ENCODE peak calls at places on chromosome 20, in five cellular contexts. T is CD8-positive, alpha-beta T cell; I is stomach; V is tibial nerve; Z is heart right ventricle. N is an unnamed sample.

GRCh38 chr20:11323821-11324220 is 593.9 kb upstream of the BTBD3 start:
- DNase-seq in I (no peak), V (no peak), T (no peak), Z (no peak), N (no peak)

GRCh38 chr20:5680227-5680626 is 70.0 kb upstream of the SHLD1 start:
- DNase-seq in I (no peak), T (no peak), V (no peak), Z (no peak), N (no peak)

GRCh38 chr20:63745961-63746765 is 6.6 kb downstream of the SLC2A4RG start:
- DNase-seq in I (no peak), T (no peak), Z (no peak), V (no peak), N (no peak)

GRCh38 chr20:44701116-44701865 is 13.9 kb upstream of the CCN5 start:
- DNase-seq in I (no peak), V (no peak), T (no peak), Z (no peak), N (no peak)

GRCh38 chr20:32140603-32141002 is 31.1 kb downstream of the TM9SF4 start:
- DNase-seq in Z (no peak), T (no peak), I (no peak), V (no peak), N (no peak)

GRCh38 chr20:49029203-49029602 is 16.9 kb upstream of the CSE1L start:
- DNase-seq in I (no peak), V (no peak), Z (no peak), T (no peak), N (no peak)

GRCh38 chr20:56091635-56092180 is 86.4 kb upstream of the CBLN4 start:
- DNase-seq in I (no peak), Z (no peak), V (no peak), T (no peak), N (peak)

GRCh38 chr20:20561172-20561571 is 151.3 kb downstream of the RALGAPA2 start:
- DNase-seq in T (no peak), V (no peak), Z (no peak), I (no peak), N (no peak)

GRCh38 chr20:48769111-48769879 is 58.5 kb downstream of the PREX1 start:
- DNase-seq in Z (no peak), V (no peak), T (peak), I (peak), N (no peak)

GRCh38 chr20:1185316-1185741 is 548 bp upstream of the TMEM74B start:
- DNase-seq in Z (peak), I (no peak), V (no peak), T (no peak), N (no peak)

GRCh38 chr20:63597651-63598478 is 23.8 kb upstream of the HELZ2 start:
- DNase-seq in V (no peak), T (no peak), Z (no peak), I (no peak), N (no peak)

GRCh38 chr20:35311409-35311808 is 19.2 kb upstream of the FAM83C start:
- DNase-seq in Z (no peak), I (no peak), V (no peak), T (no peak), N (peak)

GRCh38 chr20:19976595-19977372 is 40.4 kb upstream of the NAA20 start:
- DNase-seq in Z (peak), T (no peak), V (peak), I (peak), N (peak)

GRCh38 chr20:36550797-36551299 is 9.5 kb downstream of the MYL9 start:
- DNase-seq in V (no peak), I (no peak), Z (no peak), T (no peak), N (no peak)

GRCh38 chr20:35561268-35561667 is 19.4 kb downstream of the ERGIC3 start:
- DNase-seq in I (no peak), Z (no peak), V (no peak), T (no peak), N (no peak)

GRCh38 chr20:63740501-63741353 is 1.2 kb downstream of the SLC2A4RG start:
- DNase-seq in Z (peak), V (peak), I (peak), T (peak), N (no peak)

GRCh38 chr20:34915131-34915530 is 38.7 kb downstream of the ACSS2 start:
- DNase-seq in I (no peak), Z (no peak), V (no peak), T (no peak), N (no peak)

GRCh38 chr20:6613280-6613861 is 154.1 kb upstream of the BMP2 start:
- DNase-seq in V (no peak), T (no peak), Z (no peak), I (no peak), N (no peak)

DNA sequence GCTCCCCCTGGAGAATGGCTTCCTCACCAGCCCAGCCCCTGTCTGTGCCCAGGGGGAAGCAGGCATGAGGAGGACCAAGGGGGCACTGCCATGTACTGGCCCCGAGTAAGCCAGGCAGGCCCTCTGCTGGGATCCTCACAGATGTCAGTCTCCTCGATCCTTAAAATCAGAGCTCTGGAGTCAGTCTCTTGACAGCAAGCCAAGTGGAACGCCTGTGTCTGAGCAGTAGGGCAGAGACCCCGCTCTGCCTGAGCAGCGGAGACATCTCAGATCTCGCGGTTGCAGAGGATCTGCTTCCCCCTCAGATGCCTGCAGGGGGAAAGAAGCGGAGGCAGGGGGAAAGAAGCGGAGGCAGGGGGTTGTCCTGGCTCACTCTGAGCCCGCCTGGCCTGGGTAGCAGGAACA is 92.6 kb downstream of the SNX5 start:
- DNase-seq in I (no peak), Z (no peak), T (no peak), V (no peak), N (no peak)
- TF ChIP-seq CTCF in I (no peak), Z (no peak), T (no peak), V (no peak), N (peak)

GRCh38 chr20:24948939-24949679 is at the start of gene CST7:
- DNase-seq in V (peak), I (peak), T (peak), Z (peak), N (no peak)
- H3K4me3 ChIP-seq in V (peak), I (peak), T (peak), Z (no peak), N (no peak)

DNA sequence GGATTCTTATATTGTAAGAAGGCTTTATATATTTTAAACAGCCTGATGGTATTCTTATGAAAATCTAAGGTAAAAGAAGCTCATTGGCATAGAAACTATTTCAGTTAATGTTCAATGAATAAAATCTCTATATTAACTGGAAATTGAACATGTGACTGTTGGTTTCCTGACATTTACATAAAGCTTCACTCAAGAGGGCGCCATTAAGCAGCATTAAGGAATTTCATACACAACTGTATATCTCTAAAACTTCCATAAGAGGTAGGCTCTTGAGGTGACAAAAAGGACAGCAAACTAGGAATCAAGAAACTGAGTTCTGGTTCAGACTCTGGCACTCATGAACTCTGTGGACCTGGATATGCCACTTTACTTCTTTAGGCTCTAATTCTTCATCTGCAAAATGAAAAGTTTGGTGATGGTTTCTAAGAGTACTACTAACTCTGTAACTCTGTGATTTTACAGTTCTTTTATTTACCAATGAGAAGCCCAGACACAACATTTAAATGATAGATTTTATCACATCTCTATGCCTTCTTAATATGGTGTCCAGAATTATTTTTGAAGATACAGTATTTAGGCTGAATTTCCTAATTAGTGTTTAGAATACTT is 147.5 kb downstream of the FLRT3 start:
- DNase-seq in T (no peak), Z (no peak), V (no peak), I (no peak), N (no peak)
- TF ChIP-seq CTCF in T (no peak), Z (peak), V (peak), I (no peak), N (peak)

GRCh38 chr20:57708694-57709673 is 831 bp downstream of the PMEPA1 start:
- DNase-seq in I (no peak), Z (peak), V (no peak), T (peak), N (no peak)

GRCh38 chr20:57705103-57705899 is 4.5 kb downstream of the PMEPA1 start:
- DNase-seq in Z (no peak), V (no peak), I (no peak), T (no peak), N (no peak)

GRCh38 chr20:57707320-57707719 is 2.5 kb downstream of the PMEPA1 start:
- DNase-seq in V (no peak), I (no peak), T (no peak), Z (no peak), N (no peak)

GRCh38 chr20:57709823-57710799 is at the start of gene PMEPA1:
- DNase-seq in I (peak), V (peak), T (peak), Z (peak), N (no peak)

DNA sequence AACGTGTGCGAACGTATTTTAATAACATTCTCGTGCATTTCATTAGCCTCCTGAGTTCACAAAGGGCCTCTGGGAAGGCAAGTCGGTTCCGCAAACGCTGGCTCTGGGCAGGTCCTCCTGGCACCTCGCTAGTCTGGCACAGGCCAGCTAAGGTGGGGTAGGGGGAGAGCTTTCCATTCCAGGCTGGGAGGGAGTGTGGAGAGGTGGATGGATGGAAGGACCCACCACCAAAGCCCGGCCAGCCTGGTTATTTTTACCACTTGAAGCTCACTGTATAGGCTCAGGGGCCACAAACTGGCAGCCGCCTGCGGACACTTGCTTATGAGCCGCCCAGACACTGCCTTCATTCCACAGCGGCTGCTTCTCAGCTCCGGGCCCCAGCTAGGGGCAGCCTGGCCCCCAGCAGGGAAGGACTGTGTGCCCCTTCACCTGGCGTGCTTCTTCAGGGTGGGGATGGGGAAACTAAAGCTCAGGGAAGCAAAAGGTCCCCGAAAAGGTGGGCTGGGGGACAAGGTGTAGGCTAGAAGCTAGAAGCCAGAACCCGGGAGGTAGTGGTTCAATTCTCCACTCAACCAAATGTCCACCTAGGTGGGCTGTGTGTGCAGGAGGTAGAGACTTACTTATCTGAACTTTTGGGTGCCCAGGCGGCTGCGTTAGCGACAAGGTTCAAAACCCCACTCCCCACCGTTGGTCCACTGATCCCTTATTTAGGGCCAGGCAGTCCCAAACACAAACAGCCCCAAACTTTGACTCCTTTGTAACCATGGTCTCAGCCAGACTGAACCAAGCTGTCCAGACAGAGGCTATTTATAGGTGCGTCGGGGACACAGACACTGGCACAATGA is 1.7 kb downstream of the PMEPA1 start:
- DNase-seq in T (no peak), Z (no peak), I (peak), V (no peak), N (no peak)
- H3K4me3 ChIP-seq in T (peak), Z (peak), I (peak), V (peak), N (peak)

DNA sequence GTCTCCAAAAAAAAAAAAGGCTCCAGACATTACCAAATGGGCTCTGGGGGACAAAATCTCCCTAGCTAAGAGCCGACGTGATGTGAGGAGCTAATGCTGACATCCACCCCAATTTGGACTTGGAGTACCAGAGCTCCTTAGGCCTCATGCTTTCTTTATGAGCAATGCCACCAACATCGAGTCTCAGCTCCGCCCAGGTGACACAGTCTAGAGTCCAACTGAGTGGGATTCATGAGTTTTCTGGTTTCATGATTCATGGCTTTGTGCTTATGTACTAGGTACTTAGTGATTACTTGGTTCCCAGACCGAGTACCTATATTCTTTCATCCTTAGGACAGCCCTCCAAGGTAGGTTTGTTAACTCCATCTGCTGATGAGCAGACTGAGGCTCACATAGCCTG is 4.4 kb downstream of the ANKRD60 start:
- DNase-seq in I (no peak), Z (no peak), T (no peak), V (no peak), N (no peak)
- TF ChIP-seq CTCF in I (no peak), Z (no peak), T (no peak), V (no peak), N (no peak)

DNA sequence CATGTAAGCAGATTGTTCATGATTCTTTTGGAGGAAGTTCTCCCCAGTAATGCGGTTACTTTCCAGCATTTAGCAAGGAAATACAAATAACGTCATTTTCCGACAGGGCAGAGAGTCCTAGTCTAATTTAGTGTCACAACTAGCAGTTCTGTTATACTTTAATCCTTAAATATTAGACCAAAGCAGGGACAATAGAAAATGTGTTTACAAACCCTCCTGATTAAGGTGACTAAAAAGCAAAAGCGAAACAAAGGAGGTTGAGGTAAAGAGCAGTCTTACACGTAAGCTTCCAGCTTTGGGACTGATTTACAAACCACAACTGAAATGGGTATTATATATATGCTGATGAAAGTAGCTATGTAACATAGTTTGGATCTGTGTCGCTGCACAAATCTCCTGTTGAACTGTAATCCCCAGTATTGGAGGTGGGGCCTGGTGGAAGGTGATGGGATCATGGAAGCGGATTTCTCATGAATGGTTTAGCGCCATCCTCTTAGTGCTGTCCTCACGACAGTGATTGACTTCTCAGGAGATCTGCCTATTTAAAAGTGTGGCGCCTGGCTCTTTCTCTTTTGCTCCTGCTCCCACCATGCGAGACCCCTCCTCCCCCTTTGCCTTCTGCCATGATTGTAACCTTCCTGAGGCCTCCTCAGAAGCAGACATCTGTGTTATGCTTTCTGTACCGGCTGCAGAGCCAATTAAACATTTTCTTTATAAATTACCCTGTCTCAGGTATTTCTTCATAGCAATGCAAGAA is 81.9 kb downstream of the PLCB1 start:
- DNase-seq in I (no peak), Z (no peak), V (no peak), T (no peak), N (no peak)
- H3K4me3 ChIP-seq in I (peak), Z (peak), V (no peak), T (peak), N (no peak)

DNA sequence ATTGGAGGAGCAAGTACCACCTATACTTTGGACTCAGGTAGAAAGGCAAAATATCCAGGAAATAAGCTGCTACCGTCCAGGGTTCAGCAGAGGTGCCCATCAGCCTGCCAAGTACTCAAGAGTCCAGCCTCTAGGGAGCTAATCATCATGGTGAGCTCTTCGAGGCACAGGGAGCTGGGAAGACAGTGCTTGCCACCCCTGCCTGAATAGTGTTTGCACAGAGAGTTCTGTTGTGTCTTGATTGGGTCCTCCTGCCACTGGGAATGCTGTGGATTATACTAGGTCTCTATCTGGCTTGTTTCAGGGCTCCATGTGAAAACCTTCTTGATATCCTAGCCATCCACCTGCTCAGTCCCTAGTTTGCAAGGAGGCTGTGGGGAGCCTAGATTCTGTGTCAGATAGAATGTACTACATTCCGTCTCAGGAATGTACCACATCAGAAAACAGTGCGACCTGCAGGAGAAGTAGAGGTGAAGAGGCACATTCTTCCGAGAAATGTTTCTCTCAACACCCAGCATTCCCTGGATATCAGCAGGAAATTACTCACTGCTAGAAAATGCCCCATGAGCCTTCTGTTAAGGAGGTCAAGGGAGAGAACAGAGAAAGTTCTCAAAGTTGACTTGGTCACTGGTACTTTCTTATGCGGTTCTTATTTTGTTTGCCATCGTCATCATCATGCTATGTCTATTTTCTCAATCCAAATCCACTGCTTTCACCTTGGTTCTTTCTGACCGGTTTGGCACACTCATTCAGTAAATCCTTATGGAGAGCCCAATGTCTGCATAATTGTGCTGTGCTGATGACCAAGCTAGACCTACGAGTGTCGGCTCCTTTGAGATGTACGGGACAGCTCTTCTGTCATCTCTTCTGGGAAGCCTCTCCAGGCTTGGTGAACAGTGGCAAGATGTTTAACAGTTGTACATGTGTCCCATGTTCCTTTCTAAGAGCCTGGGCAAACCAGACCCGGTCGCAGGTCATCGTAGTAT is 30.7 kb downstream of the PTPN1 start:
- DNase-seq in I (no peak), T (no peak), Z (no peak), V (no peak), N (peak)
- TF ChIP-seq CTCF in I (no peak), T (no peak), Z (no peak), V (no peak), N (peak)

GRCh38 chr20:54429364-54429763 is 46.0 kb upstream of the DOK5 start:
- DNase-seq in Z (no peak), T (no peak), V (no peak), I (no peak), N (no peak)
- H3K4me3 ChIP-seq in Z (no peak), T (no peak), V (no peak), I (no peak), N (no peak)

GRCh38 chr20:62388839-62389600 is 2.1 kb downstream of the RPS21 start:
- DNase-seq in Z (no peak), I (no peak), T (no peak), V (no peak), N (no peak)
- TF ChIP-seq CTCF in Z (no peak), I (no peak), T (no peak), V (no peak), N (no peak)

N was measured in epithelial cell of proximal tubule.